ENCODE peak calls at places on chromosome 20, in nine cellular contexts. X, L, F, Y, J, B, I, Z and S are unnamed samples.

GRCh38 chr20:48288930-48289507 is 503.7 kb upstream of the SULF2 start:
- DNase-seq in F (no peak), L (no peak), X (no peak), B (no peak), I (no peak), Z (no peak), Y (no peak), J (no peak), S (no peak)

GRCh38 chr20:49278817-49279676 is 1.2 kb upstream of the ZNFX1 start:
- DNase-seq in F (no peak), J (peak; percentile 23), L (peak; percentile 35), X (no peak), B (no peak), Y (no peak), I (no peak), Z (no peak), S (no peak)

GRCh38 chr20:17757496-17757895 is 57.7 kb downstream of the BANF2 start:
- DNase-seq in B (no peak), F (no peak), Y (no peak), L (no peak), Z (no peak), J (no peak), X (no peak), I (no peak), S (no peak)

GRCh38 chr20:23255658-23256385 is 94.8 kb upstream of the NXT1 start:
- DNase-seq in J (no peak), Z (no peak), X (no peak), F (no peak), I (peak; percentile 67), Y (peak; percentile 63), L (no peak), B (no peak), S (no peak)

GRCh38 chr20:46485431-46485830 is 27.9 kb downstream of the ZNF334 start:
- DNase-seq in J (no peak), B (no peak), X (no peak), Y (no peak), L (no peak), F (no peak), I (no peak), Z (no peak), S (no peak)

GRCh38 chr20:34334654-34335407 is 28.2 kb upstream of the ITCH start:
- DNase-seq in F (peak; percentile 83), J (no peak), L (no peak), Y (no peak), X (no peak), B (no peak), I (no peak), Z (no peak), S (no peak)

GRCh38 chr20:1178103-1178502 is 6.7 kb downstream of the TMEM74B start:
- DNase-seq in J (no peak), I (no peak), L (no peak), X (no peak), Z (no peak), B (no peak), F (no peak), Y (no peak), S (no peak)

GRCh38 chr20:51341581-51341980 is 200.9 kb downstream of the NFATC2 start:
- DNase-seq in J (peak; percentile 88), F (peak; percentile 62), L (no peak), Y (peak; percentile 50), B (no peak), Z (no peak), X (peak; percentile 14), I (no peak), S (no peak)

GRCh38 chr20:64159286-64159680 is 5.0 kb upstream of the MYT1 start:
- DNase-seq in Z (no peak), F (no peak), B (no peak), L (no peak), I (no peak), J (no peak), Y (no peak), X (no peak), S (no peak)

GRCh38 chr20:61044499-61044898 is 207.6 kb upstream of the CDH4 start:
- DNase-seq in X (no peak), L (no peak), Z (no peak), I (no peak), J (no peak), F (peak; percentile 45), B (no peak), Y (no peak), S (no peak)

GRCh38 chr20:41631826-41632225 is 13.6 kb upstream of the CHD6 start:
- DNase-seq in B (no peak), X (peak; percentile 33), J (peak; percentile 60), Y (peak; percentile 94), I (peak; percentile 68), Z (peak; percentile 49), L (no peak), F (no peak), S (no peak)

DNA sequence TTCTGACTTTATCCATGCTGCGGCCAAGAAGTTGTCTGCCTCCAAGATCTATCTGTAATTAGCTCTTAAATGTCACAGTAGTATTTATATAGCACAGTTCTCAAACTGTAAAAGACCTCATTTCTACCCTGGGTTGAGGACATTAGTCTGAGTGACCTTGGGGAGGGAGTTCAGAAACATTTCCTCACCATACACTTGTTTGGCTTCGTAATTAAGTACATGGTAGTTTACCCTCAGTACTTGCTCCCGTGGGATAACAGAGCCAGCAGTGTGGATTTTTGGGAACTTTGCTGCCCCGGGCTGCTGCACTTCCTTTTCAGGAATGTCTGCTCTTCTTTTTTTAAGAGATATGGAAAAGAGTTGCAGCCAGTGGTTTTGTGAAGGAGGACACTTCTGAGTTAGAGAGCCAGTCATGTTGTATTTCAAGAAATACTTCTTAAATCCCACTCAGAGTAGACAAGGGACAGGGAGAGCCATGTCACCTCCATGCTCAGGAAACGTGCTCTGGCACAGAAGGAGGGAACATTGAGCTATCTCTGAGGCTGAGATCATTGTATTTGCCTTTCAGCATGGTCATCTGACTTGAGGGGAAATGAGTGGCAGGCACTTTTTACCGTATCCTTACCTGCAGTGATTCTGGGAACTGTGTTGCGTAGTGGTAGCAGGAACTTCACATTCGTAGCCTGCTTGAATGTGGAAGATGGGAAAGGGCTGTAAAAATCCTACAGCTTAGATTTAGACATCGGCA is 33.6 kb downstream of the RPRD1B start:
- DNase-seq in Z (no peak), Y (no peak), L (no peak), J (no peak), B (no peak), I (no peak), X (no peak), F (no peak), S (no peak)
- H3K4me3 ChIP-seq in Z (no peak overlapping the region), Y (no peak overlapping the region), L (no peak overlapping the region), J (no peak overlapping the region), B (no peak overlapping the region), I (no peak overlapping the region), X (no peak overlapping the region), F (no peak overlapping the region), S (no peak overlapping the region)

GRCh38 chr20:2998728-2999127 is 44.7 kb upstream of the GNRH2 start:
- DNase-seq in J (no peak), Z (no peak), B (no peak), Y (no peak), X (no peak), F (no peak), L (no peak), I (no peak), S (no peak)
- TF ChIP-seq CTCF in J (no peak), Z (no peak), B (no peak), Y (no peak), X (no peak), F (no peak), L (no peak), I (no peak), S (no peak)

DNA sequence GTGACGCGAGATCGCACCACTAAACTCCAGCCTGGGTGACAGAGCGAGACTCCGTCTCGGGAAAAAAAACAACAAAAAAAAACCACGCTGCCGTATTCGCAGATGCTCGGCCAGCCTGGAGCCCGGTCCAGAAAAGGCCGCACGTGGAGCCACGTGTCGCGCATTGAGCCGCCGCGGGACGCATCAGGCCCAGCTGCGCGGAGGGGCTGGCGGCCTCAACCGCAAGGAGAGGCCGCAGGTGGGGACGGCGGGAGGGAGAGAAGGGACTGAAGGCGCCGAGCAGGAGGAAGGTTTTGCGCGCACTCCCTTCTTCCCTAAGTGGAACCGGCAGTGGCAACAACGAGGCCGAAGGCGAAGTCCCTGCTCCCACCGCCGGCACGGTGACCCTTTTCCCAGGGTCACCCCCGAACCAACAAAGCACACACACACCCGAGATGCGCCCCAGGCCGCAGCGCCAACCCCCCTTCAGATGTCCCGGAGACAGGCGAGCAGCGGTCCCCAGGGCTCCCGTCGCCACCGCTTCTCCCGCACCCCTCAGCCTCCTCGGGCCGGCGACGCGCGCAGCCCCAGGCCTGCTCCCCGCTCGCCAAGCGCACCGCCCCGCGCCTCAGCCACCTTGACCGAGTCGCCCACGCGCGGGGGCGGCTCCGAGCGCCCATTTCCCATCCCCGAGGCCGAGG is 681 bp downstream of the SYCP2 start:
- DNase-seq in Y (no peak), X (no peak), L (no peak), Z (no peak), B (no peak), J (no peak), I (no peak), F (peak; percentile 86), S (no peak)
- H3K4me3 ChIP-seq in Y (no peak overlapping the region), X (no peak overlapping the region), L (no peak overlapping the region), Z (peak overlapping the region; percentile 57), B (no peak overlapping the region), J (no peak overlapping the region), I (no peak overlapping the region), F (peak overlapping the region; percentile 59), S (no peak overlapping the region)

GRCh38 chr20:11716239-11716944 is 201.3 kb upstream of the BTBD3 start:
- DNase-seq in Z (peak; percentile 78), L (peak; percentile 66), X (peak; percentile 40), J (peak; percentile 90), I (peak; percentile 96), B (no peak), F (no peak), Y (peak; percentile 27), S (peak; percentile 17)
- TF ChIP-seq CTCF in Z (peak; percentile 65), L (peak; percentile 45), X (peak; percentile 51), J (peak; percentile 88), I (peak; percentile 71), B (no peak), F (peak; percentile 39), Y (peak; percentile 35), S (peak; percentile 68)

GRCh38 chr20:53291548-53291947 is 302.1 kb downstream of the ZNF217 start:
- DNase-seq in B (no peak), Y (no peak), L (no peak), J (no peak), F (no peak), Z (no peak), X (no peak), I (no peak), S (no peak)
- H3K4me3 ChIP-seq in B (no peak overlapping the region), Y (no peak overlapping the region), L (no peak overlapping the region), J (no peak overlapping the region), F (no peak overlapping the region), Z (no peak overlapping the region), X (no peak overlapping the region), I (no peak overlapping the region), S (no peak overlapping the region)